ENCODE peak calls at places on chromosomes 1 and 21, in four cellular contexts. One of them, this sample, is unnamed.

GRCh38 chr21:45496968-45497845 is 45.0 kb downstream of the SLC19A1 start:
- DNase-seq in HCT116: no peak
- DNase-seq in transverse colon: no peak
- DNase-seq in H1: no peak
- DNase-seq in this sample: no peak

GRCh38 chr1:225958041-225958440 is 17.0 kb upstream of the LEFTY2 start:
- DNase-seq in transverse colon: no peak
- DNase-seq in H1: no peak
- DNase-seq in HCT116: no peak
- DNase-seq in this sample: no peak

GRCh38 chr1:101187287-101187686 is 49.5 kb upstream of the S1PR1 start:
- DNase-seq in transverse colon: no peak
- DNase-seq in H1: no peak
- DNase-seq in HCT116: no peak
- DNase-seq in this sample: no peak

GRCh38 chr1:160362168-160362941 is 4.5 kb upstream of the NHLH1 start:
- DNase-seq in HCT116: no peak
- DNase-seq in transverse colon: no peak
- DNase-seq in H1: no peak
- DNase-seq in this sample: peak

GRCh38 chr1:19309123-19309813 is 2.7 kb downstream of the AKR7A2 start:
- DNase-seq in H1: no peak
- DNase-seq in HCT116: no peak
- DNase-seq in transverse colon: no peak
- DNase-seq in this sample: no peak

GRCh38 chr21:33654412-33654811 is 12.1 kb downstream of the ITSN1 start:
- DNase-seq in H1: no peak
- DNase-seq in transverse colon: no peak
- DNase-seq in HCT116: no peak
- DNase-seq in this sample: no peak

GRCh38 chr1:156285437-156285836 is 1.3 kb downstream of the TMEM79 start:
- DNase-seq in H1: no peak
- DNase-seq in transverse colon: no peak
- DNase-seq in HCT116: no peak
- DNase-seq in this sample: no peak

GRCh38 chr1:63379583-63379982 is 12.2 kb downstream of the ALG6 start:
- DNase-seq in HCT116: no peak
- DNase-seq in transverse colon: no peak
- DNase-seq in H1: no peak
- DNase-seq in this sample: no peak

GRCh38 chr1:169126335-169126734 is 19.8 kb downstream of the ATP1B1 start:
- DNase-seq in HCT116: no peak
- DNase-seq in transverse colon: no peak
- DNase-seq in H1: no peak
- DNase-seq in this sample: no peak

GRCh38 chr1:59972216-59972924 is 45.8 kb upstream of the CYP2J2 start:
- DNase-seq in H1: no peak
- DNase-seq in transverse colon: no peak
- DNase-seq in HCT116: no peak
- DNase-seq in this sample: no peak

GRCh38 chr1:210262897-210263272 is 30.3 kb downstream of the SERTAD4 start:
- DNase-seq in HCT116: no peak
- DNase-seq in H1: no peak
- DNase-seq in transverse colon: no peak
- DNase-seq in this sample: no peak

GRCh38 chr1:170218261-170218660 is 72.5 kb downstream of the NTMT2 start:
- DNase-seq in HCT116: no peak
- DNase-seq in transverse colon: no peak
- DNase-seq in H1: no peak
- DNase-seq in this sample: no peak

DNA sequence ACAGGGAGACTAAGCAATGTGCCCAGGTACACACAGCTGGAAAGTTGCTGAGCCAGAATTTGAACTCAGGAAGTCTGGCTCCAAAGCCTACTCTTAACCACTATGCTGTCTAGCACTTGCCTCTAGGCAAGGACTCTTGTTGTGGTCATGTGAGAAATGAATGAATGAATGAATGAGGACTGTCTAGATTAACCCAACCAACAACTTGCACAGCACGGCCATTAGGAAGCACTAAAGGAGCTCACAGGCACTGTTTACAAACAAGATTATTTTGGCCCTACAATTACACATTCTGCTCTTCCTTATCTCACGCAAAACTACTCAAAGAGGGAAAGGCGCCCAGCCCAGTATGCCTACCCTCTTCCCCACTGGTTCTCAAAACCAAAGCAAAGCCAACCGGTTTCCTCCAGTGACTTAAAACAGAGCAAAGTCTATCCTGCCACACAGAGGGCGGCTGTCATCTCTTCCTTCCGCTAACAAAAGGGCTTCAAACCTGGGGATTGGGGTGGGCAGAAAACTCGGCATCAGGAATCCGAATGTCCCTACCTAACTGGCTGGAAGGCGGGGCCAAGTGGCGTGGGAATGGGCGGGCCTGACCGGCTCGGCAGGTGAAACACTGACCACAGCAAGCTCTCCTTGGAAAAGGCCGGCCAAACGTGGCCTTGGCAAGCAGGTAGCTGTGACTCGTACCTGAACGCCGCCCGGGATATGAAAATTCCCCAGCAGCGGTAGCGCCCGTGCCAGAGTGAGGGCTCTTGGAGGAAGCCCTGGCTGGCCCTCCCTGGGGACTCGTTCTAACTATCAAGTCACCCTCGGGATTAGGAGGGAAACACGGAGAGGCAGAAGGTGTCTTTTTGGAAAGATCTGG is 948 bp downstream of the STK40 start:
- DNase-seq in transverse colon: peak
- DNase-seq in HCT116: peak
- DNase-seq in H1: no peak
- DNase-seq in this sample: peak
- TF ChIP-seq POLR2A in transverse colon: peak
- TF ChIP-seq POLR2A in HCT116: no peak
- TF ChIP-seq POLR2A in H1: no peak
- TF ChIP-seq POLR2A in this sample: peak

GRCh38 chr1:36453051-36453450 is 2.8 kb upstream of the OSCP1 start:
- DNase-seq in H1: no peak
- DNase-seq in HCT116: no peak
- DNase-seq in transverse colon: no peak
- DNase-seq in this sample: no peak

GRCh38 chr1:36447450-36447849 is 2.8 kb downstream of the OSCP1 start:
- DNase-seq in H1: no peak
- DNase-seq in transverse colon: no peak
- DNase-seq in HCT116: no peak
- DNase-seq in this sample: no peak

GRCh38 chr1:36450919-36451305 is 661 bp upstream of the OSCP1 start:
- DNase-seq in H1: no peak
- DNase-seq in transverse colon: no peak
- DNase-seq in HCT116: no peak
- DNase-seq in this sample: no peak

GRCh38 chr1:36448530-36449051 is 1.7 kb downstream of the OSCP1 start:
- DNase-seq in HCT116: no peak
- DNase-seq in H1: no peak
- DNase-seq in transverse colon: no peak
- DNase-seq in this sample: peak

GRCh38 chr1:36450270-36450918 is at the start of gene OSCP1:
- DNase-seq in HCT116: peak
- DNase-seq in H1: peak
- DNase-seq in transverse colon: peak
- DNase-seq in this sample: peak
- TF ChIP-seq POLR2A in HCT116: peak
- TF ChIP-seq POLR2A in H1: peak
- TF ChIP-seq POLR2A in transverse colon: peak
- TF ChIP-seq POLR2A in this sample: peak

DNA sequence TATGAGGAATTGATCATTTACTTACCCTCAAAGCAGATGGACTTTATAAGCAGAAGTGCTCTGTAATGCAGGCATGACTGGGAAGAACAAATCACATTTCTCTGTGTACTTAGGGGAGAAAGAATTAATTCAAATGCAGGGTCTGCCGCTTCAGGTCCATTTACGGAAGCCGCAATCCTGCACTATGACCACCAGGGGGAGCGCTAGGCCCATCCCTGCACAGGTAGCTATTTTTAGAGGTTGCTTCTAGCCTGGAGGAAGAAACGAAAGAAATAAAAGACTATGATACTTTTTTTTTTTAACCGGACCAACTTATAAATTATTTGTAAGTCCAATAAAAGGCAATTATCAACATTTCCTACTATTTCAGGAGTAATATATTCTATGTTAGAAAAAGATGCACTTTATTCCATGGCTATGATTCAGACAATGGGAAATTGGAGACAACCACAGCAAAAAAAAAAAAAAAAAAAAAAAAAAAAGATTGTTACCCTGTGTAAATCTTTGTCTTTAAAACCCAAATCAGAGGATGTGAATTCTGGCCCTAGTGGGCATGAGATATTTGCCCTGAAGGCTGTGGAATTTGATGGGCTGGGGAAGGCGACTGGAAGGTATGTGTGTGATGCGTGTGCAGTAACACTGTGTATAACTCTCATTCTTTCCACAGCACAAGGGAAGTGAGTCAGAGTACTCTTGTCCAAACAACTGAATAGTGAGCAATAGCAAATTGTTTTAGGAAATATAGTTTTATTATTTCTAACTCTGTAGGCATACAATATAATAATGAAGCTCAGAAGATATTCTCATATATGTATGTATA is 12.9 kb upstream of the FYB2 start:
- DNase-seq in HCT116: peak
- DNase-seq in transverse colon: peak
- DNase-seq in H1: peak
- DNase-seq in this sample: peak
- TF ChIP-seq POLR2A in HCT116: no peak
- TF ChIP-seq POLR2A in transverse colon: no peak
- TF ChIP-seq POLR2A in H1: no peak
- TF ChIP-seq POLR2A in this sample: no peak

GRCh38 chr1:31414692-31415370 is 1.8 kb downstream of the SERINC2 start:
- DNase-seq in H1: no peak
- DNase-seq in transverse colon: no peak
- DNase-seq in HCT116: no peak
- DNase-seq in this sample: no peak

GRCh38 chr1:31412205-31412604 is 808 bp upstream of the SERINC2 start:
- DNase-seq in transverse colon: no peak
- DNase-seq in HCT116: no peak
- DNase-seq in H1: no peak
- DNase-seq in this sample: no peak

GRCh38 chr1:31410871-31411270 is 2.1 kb upstream of the SERINC2 start:
- DNase-seq in HCT116: no peak
- DNase-seq in H1: no peak
- DNase-seq in transverse colon: no peak
- DNase-seq in this sample: no peak

GRCh38 chr1:31413405-31414005 is 492 bp downstream of the SERINC2 start:
- DNase-seq in HCT116: no peak
- DNase-seq in transverse colon: peak
- DNase-seq in H1: no peak
- DNase-seq in this sample: peak

GRCh38 chr1:31412732-31413404 is at the start of gene SERINC2:
- DNase-seq in HCT116: no peak
- DNase-seq in H1: no peak
- DNase-seq in transverse colon: peak
- DNase-seq in this sample: no peak
- TF ChIP-seq POLR2A in HCT116: peak
- TF ChIP-seq POLR2A in H1: no peak
- TF ChIP-seq POLR2A in transverse colon: no peak
- TF ChIP-seq POLR2A in this sample: peak

This sample was measured in erythroblast.